ENCODE peak calls at places on chromosome 9, in five cellular contexts. D is body of pancreas, Z is ovary, I is BJ, N is SK-N-SH. E is an unnamed sample. For H3K36me3, the result is how much of the 10 kb centered on the place peaks cover.

GRCh38 chr9:5493597-5494511 is 16.5 kb upstream of the PDCD1LG2 start:
- DNase-seq in D (no peak), Z (no peak), I (no peak), N (no peak), E (no peak)

GRCh38 chr9:13186091-13186490 is 93.4 kb downstream of the MPDZ start:
- DNase-seq in D (no peak), Z (no peak), I (no peak), N (no peak), E (no peak)

GRCh38 chr9:75036793-75037192 is 8.7 kb upstream of the CARNMT1 start:
- DNase-seq in D (no peak), Z (no peak), I (no peak), N (no peak), E (no peak)

GRCh38 chr9:26260238-26260637 is 582.0 kb upstream of the TUSC1 start:
- DNase-seq in D (no peak), Z (no peak), I (no peak), N (no peak), E (no peak)

GRCh38 chr9:115278241-115279035 is 160.5 kb upstream of the TNC start:
- DNase-seq in D (no peak), Z (no peak), I (no peak), N (no peak), E (no peak)

GRCh38 chr9:18208166-18209059 is 265.5 kb upstream of the ADAMTSL1 start:
- DNase-seq in D (peak), Z (peak), I (no peak), N (peak), E (peak)

GRCh38 chr9:24824607-24825006 is 278.9 kb upstream of the IZUMO3 start:
- DNase-seq in D (no peak), Z (no peak), I (no peak), N (no peak), E (no peak)

GRCh38 chr9:68974431-68974830 is 39.5 kb downstream of the PRKACG start:
- DNase-seq in D (no peak), Z (no peak), I (no peak), N (no peak), E (no peak)

GRCh38 chr9:70902705-70903131 is 218.7 kb downstream of the TRPM3 start:
- DNase-seq in D (no peak), Z (no peak), I (peak), N (no peak), E (no peak)

GRCh38 chr9:93698140-93698908 is 121.9 kb downstream of the PHF2 start:
- DNase-seq in D (no peak), Z (no peak), I (no peak), N (no peak), E (no peak)

GRCh38 chr9:4417578-4418325 is 72.5 kb upstream of the SLC1A1 start:
- DNase-seq in D (no peak), Z (no peak), I (peak), N (no peak), E (no peak)

GRCh38 chr9:16132513-16132912 is 579.7 kb downstream of the CCDC171 start:
- DNase-seq in D (no peak), Z (no peak), I (no peak), N (no peak), E (no peak)

GRCh38 chr9:94692601-94693000 is 33.9 kb upstream of the AOPEP start:
- DNase-seq in D (peak), Z (no peak), I (no peak), N (no peak), E (no peak)

GRCh38 chr9:6842584-6842947 is 84.8 kb downstream of the KDM4C start:
- DNase-seq in D (no peak), Z (no peak), I (no peak), N (no peak), E (no peak)

GRCh38 chr9:123925820-123926219 is 4.1 kb downstream of the DENND1A start:
- DNase-seq in D (no peak), Z (no peak), I (peak), N (no peak), E (no peak)

GRCh38 chr9:19799784-19800183 is 10.9 kb upstream of the SLC24A2 start:
- DNase-seq in D (no peak), Z (no peak), I (no peak), N (no peak), E (no peak)

GRCh38 chr9:112050544-112051475 is 124.3 kb downstream of the SUSD1 start:
- DNase-seq in D (peak), Z (no peak), I (peak), N (no peak), E (no peak)

GRCh38 chr9:114266969-114267368 is 55.9 kb upstream of the ORM1 start:
- DNase-seq in D (no peak), Z (no peak), I (no peak), N (no peak), E (no peak)

GRCh38 chr9:38020251-38021076 is 48.6 kb downstream of the SHB start:
- DNase-seq in D (no peak), Z (no peak), I (no peak), N (no peak), E (no peak)
- H3K36me3 ChIP-seq in D (under half), Z (under half), I (under half), N (under half), E (under half)

GRCh38 chr9:137175345-137175961 is 3.6 kb upstream of the TMEM210 start:
- DNase-seq in D (no peak), Z (no peak), I (no peak), N (no peak), E (peak)
- H3K4me3 ChIP-seq in D (no peak), Z (no peak), I (no peak), N (no peak), E (no peak)

GRCh38 chr9:89462817-89463216 is 35.1 kb downstream of the SEMA4D start:
- DNase-seq in D (no peak), Z (no peak), I (no peak), N (no peak), E (no peak)

GRCh38 chr9:89463986-89464901 is 33.7 kb downstream of the SEMA4D start:
- DNase-seq in D (no peak), Z (no peak), I (no peak), N (no peak), E (peak)

GRCh38 chr9:89466451-89467277 is 31.2 kb downstream of the SEMA4D start:
- DNase-seq in D (no peak), Z (no peak), I (no peak), N (no peak), E (no peak)

GRCh38 chr9:89465726-89466308 is 32.1 kb downstream of the SEMA4D start:
- DNase-seq in D (no peak), Z (no peak), I (no peak), N (no peak), E (no peak)

DNA sequence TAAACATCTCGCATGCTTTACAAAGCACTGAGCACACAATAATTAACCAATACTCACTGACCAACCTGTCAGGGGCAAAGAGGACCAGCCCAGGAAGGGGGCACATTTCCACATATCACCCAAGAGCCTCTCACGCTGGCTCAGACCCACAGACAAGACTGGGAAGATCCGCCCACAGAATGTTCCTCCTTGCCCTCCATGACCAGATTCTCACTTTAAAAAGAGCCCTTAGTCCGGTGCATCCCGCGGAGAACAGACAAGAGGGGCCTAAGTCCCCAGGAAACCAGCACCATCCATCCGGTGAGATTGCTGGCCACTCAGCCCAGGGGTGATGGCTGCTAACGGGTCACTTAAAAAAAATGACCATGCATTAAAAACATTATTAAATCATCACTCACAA is 32.9 kb downstream of the SEMA4D start:
- DNase-seq in D (no peak), Z (no peak), I (no peak), N (no peak), E (no peak)
- H3K36me3 ChIP-seq in D (under half), Z (under half), I (under half), N (under half), E (under half)

GRCh38 chr9:136222166-136222895 is 17.4 kb upstream of the LHX3 start:
- DNase-seq in D (no peak), Z (no peak), I (no peak), N (no peak), E (no peak)
- H3K4me3 ChIP-seq in D (no peak), Z (no peak), I (no peak), N (no peak), E (no peak)

DNA sequence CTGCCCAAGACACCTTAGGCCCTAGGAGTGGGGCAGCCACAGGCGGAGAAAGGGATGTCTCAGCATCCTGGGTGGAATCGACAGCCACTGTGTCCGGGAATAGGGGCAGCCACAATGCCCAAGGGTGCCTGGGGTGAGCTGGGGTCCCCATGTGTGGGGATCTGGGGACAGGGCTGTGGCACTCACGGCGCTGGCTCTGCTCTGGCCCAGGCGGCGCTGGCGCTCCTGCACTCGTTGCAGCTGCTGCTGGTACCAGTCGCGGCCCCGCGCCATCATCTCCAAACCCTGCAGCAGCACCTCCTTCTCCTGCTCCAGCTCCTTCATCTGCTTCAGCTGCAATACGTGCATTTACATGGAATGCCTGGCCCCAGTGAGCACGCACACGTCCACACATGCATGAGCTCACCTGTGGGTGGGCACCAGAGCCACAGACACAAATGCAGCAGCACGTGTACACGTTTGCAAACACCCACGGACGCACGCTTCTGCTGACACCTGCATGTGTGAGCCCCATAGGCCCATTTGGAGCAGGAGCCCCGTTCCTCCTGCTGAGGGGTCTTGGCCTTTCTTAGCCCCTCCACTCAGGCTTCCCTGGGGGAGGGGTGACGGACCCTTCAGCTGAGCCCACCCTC is 4.9 kb downstream of the SAPCD2 start:
- DNase-seq in D (no peak), Z (no peak), I (no peak), N (no peak), E (no peak)
- H3K36me3 ChIP-seq in D (under half), Z (under half), I (under half), N (under half), E (under half)

DNA sequence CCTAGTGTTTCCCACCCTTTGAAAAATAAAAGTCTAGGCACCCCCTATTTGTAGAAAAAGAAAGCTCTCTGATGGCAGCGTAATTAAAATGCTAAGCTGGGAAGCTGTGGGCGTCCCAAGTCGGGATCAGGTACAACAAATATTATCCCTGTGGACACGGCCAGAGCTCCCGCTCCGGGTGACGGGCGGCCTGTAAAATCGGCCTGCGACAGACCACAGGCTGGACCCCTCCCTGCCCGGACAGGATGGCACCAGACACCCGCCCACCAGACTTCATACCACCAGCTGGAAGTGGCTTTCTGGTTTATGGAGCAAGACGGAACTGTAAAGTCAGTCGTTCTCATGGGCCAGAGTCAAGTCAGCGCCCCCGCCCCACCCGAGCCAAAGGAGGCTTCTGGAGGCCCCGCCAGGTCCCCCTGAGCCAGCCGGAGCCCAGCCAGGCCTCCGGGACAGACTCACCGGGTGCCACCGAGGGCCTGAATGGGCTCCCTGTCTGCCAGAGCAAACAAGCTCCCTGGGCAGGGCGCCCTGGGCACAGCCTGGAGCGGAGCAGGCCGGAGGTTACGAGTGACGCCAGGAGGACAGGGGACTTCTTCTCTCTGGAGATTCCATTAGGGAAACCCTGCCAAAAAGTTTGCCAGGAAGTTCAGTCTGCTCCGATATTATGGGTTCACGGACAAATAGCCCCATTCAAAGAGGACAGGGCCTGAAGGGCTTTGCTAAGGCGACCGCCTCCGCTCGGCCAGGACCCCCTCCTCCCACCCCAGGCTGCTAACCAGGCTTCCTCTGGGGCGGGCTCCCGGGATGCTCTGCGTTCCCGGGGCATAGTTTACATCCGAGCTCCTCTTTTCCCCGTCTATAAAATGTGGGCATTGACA is 173.7 kb downstream of the ERCC6L2 start:
- DNase-seq in D (peak), Z (no peak), I (no peak), N (no peak), E (peak)
- H3K4me3 ChIP-seq in D (no peak), Z (no peak), I (no peak), N (no peak), E (no peak)

DNA sequence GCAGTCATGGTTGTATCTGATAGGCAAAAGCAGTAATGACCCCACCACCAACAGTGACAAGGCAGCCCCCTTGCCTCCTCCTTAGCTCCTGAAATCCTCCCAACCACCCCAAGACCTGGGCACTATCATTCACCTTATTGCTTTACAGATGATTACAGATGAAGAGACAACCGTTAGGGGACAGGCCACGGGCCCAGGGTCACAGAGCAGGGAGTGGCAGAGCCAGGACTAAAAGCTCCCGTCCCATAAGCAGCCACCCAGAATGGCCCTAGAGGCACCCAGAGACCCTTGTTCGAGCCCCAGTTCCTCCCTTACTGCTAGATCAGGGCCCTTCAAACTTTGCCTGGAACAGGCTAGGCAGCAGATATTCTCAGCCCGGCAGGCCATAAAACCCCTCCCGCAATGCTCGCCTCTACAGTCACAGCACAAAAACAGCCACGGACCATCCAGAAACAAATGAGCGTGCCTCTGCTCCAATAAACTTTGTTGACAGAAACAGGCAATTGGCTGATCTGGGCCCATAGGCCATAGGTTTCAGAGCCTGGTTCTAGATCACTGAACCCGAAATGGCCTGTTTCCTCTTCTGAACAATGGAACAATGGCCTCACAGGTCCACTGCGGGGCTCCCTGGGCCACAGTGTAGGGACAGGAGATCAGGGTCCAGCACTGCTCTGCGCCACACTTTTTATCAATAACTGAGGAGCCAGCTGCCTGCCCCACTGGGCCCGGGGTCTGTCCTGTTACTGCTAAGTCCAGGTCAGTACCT is 67.0 kb downstream of the LRSAM1 start:
- DNase-seq in D (no peak), Z (no peak), I (no peak), N (no peak), E (no peak)
- H3K36me3 ChIP-seq in D (under half), Z (under half), I (under half), N (under half), E (under half)

E was measured in H7.